ENCODE peak calls at places on chromosomes 12 and 14, in five cellular contexts. C, N, Y, O and E are unnamed samples. For H3K36me3 and H3K4me1, the result is how much of the 10 kb centered on the place peaks cover.

GRCh38 chr12:105705235-105705634 is 374.7 kb downstream of the C12orf75 start:
- DNase-seq in O (no peak), C (no peak), Y (no peak), N (no peak), E (peak)

GRCh38 chr12:127355061-127355820 is 911.7 kb upstream of the TMEM132C start:
- DNase-seq in N (no peak), Y (no peak), C (no peak), O (peak), E (peak)

GRCh38 chr14:105939810-105940508 is 413.6 kb downstream of the TMEM121 start:
- DNase-seq in C (no peak), O (no peak), Y (peak), N (no peak), E (no peak)

GRCh38 chr12:104494816-104495158 is 38.0 kb downstream of the CHST11 start:
- DNase-seq in O (no peak), C (peak), Y (no peak), N (peak), E (no peak)

GRCh38 chr12:92593734-92594402 is 108.9 kb upstream of the PLEKHG7 start:
- DNase-seq in Y (peak), N (peak), O (no peak), C (peak), E (no peak)

GRCh38 chr14:68604361-68604730 is 188.5 kb downstream of the ZFP36L1 start:
- DNase-seq in O (no peak), C (no peak), N (no peak), Y (no peak), E (peak)

GRCh38 chr12:117360551-117361311 is 695 bp downstream of the NOS1 start:
- DNase-seq in Y (no peak), O (peak), C (no peak), N (no peak), E (peak)

GRCh38 chr12:52627395-52628110 is 9.2 kb upstream of the KRT73 start:
- DNase-seq in O (no peak), Y (no peak), N (no peak), C (no peak), E (peak)

GRCh38 chr14:72618424-72618823 is 275.5 kb downstream of the DPF3 start:
- DNase-seq in Y (no peak), O (no peak), N (no peak), C (no peak), E (no peak)

GRCh38 chr14:60758875-60759274 is 24.3 kb downstream of the MNAT1 start:
- DNase-seq in O (no peak), C (peak), N (no peak), Y (no peak), E (no peak)

GRCh38 chr12:16880864-16881285 is 274.9 kb upstream of the LMO3 start:
- DNase-seq in N (no peak), Y (no peak), O (peak), C (no peak), E (peak)

GRCh38 chr12:64682572-64683277 is 72.4 kb downstream of the RASSF3 start:
- DNase-seq in Y (no peak), C (peak), O (peak), N (peak), E (peak)

DNA sequence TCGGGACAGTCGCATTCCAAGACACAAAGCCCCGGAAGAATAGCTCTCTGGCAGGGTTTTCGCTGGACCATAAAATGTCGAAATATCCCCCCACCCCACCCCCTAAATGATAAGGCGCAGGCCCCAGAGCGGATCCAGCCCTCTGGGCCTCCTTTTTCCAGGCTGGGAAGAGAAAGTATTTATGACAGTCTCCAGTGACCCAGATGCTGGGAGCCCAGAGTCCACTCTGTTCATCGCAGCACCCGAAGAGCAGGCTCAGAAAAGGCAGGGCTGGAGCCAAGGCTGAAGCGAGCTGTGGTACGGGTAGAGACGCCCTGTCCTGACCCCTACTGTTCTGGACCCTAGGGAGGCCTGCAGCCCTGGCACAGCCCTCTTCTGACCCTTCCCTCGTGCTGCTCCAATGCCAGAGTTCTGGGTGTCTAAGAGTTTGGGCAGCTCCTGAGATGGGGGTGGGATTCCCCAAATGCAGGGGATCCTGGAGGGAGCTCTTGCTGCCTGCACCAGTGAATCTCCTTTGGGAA is 2.0 kb upstream of the HOXC8 start:
- DNase-seq in N (no peak), Y (no peak), O (no peak), C (no peak), E (no peak)
- H3K36me3 ChIP-seq in N (under half), Y (under half), O (under half), C (under half), E (under half)

DNA sequence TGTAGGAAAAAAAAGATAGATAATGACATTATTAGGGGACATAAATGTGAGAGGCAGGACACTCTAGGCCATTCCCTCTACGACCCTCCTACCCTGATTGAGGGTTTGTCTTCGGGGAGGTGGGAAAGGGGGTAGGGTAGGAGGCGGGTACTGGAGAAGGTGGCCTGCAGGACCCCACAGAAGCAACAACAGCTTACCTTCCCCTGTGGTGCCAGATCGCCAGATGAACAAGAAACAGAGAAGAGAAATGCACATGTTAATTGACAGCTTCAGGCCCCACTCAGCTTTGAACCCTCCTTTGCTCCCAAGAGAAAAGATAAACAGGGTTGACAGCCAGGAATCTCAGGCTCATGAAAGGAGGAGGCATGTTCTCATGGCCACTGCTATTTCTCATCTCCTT is 4.8 kb downstream of the PHB2 start:
- DNase-seq in N (no peak), C (no peak), O (no peak), Y (no peak), E (peak)
- H3K4me1 ChIP-seq in N (under half), C (under half), O (under half), Y (half or more), E (under half)

DNA sequence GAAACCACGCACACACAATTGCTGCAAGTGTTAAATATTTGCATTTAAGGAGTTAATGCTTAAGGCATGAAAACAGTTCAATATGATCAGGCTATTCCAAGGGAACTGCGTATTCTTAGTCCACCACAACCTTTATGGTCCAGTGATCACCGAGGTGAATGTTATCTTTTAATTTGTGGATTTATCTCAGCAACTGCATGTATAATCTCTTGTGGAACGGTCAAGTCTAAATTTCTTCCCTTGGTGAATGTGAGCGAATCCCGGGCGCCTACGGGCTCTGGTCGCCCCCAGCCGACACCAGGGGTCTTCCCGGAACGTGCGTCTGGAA is 999 bp upstream of the AK7 start:
- DNase-seq in C (peak), N (no peak), O (no peak), Y (no peak), E (no peak)
- H3K4me3 ChIP-seq in C (peak), N (peak), O (peak), Y (peak), E (peak)

GRCh38 chr14:91307046-91307445 is 62.5 kb upstream of the GPR68 start:
- DNase-seq in O (no peak), N (no peak), C (no peak), Y (peak), E (no peak)
- H3K36me3 ChIP-seq in O (under half), N (under half), C (under half), Y (half or more), E (under half)

DNA sequence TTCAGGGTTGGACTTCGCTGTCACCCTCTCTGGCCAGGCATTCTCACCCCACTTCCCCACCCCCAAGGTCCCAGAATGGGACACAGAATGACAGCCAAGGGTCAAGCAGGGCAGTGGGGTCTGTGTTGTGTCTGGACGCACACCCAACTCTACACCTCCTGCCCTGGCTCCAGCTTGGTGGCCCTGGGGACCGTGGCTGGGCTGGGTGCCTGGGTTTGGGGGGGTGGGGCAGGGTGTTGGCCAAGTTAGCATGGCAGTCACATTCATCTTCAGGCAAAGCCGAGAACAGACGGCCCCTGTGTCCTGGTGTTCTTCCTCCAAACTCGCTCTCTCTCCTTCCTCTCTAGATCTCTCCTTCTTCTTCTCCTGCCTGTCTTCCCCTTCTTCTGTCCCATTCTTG is 5.6 kb downstream of the LRP1 start:
- DNase-seq in N (no peak), C (no peak), Y (peak), O (no peak), E (peak)
- H3K4me1 ChIP-seq in N (under half), C (half or more), Y (under half), O (half or more), E (under half)

DNA sequence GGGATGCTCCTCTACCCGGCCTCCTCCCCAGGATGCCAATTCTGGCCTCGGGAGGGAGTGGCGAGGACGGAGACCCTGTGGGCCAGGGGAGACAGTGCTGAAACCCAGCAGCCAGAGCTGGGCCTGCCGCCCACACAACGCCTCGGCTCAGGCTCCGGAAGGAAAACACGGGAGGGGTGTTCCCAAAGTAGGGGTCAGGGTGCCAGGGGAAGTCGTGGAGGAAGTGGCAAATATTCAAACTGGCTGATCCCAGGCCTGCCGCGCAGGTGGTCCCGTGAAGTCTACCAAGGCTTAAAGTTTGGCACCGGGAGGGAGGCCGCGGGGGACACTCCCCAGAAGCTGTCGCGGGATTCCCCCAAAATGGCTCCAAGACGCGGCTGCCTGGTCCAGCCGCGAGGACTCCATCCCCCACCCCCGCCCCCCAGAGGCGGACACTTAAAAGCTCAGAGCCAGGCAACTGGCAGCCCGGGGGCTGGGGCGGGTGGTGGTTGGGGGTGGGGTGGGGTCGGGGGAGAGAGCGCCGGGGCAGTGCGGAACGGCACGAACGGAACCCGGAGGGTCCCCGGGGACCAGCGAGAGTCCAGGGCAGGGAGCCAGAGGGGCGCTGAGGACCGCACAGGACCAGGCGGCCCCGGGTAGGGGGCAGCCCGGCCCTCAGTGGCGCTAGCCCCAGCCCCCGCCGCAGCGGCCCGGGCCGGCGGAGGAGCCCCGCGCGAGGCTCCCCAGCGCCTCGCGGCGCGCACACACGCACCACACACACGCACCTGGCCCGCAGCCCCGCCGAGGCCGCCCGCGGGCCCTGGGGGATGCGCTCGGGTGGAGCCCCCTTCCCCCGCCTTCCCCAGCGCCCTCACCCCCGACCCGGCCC is 20.0 kb downstream of the BEGAIN start:
- DNase-seq in O (peak), N (no peak), Y (no peak), C (no peak), E (no peak)
- H3K4me3 ChIP-seq in O (peak), N (peak), Y (peak), C (no peak), E (no peak)

DNA sequence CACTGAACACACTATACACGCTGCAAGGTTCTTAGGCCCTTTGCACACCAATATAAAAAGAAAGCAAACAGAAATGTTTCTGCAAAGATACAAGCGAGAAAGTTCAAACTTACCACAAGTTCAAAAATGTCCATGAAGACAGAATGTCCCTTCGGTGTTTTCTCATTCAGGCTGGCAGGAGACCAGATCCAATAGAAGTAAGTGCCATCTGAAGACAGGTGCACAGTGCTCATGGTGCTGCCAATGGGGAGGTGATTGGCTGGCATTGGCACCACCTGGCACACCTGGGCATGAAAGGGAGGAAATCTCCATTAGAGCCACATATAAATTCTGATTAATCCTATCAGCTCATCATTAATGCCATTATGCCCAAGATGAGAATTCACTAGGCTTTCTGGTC is 76.3 kb downstream of the HECTD4 start:
- DNase-seq in O (no peak), C (no peak), N (no peak), Y (no peak), E (no peak)
- H3K36me3 ChIP-seq in O (under half), C (under half), N (under half), Y (under half), E (under half)

DNA sequence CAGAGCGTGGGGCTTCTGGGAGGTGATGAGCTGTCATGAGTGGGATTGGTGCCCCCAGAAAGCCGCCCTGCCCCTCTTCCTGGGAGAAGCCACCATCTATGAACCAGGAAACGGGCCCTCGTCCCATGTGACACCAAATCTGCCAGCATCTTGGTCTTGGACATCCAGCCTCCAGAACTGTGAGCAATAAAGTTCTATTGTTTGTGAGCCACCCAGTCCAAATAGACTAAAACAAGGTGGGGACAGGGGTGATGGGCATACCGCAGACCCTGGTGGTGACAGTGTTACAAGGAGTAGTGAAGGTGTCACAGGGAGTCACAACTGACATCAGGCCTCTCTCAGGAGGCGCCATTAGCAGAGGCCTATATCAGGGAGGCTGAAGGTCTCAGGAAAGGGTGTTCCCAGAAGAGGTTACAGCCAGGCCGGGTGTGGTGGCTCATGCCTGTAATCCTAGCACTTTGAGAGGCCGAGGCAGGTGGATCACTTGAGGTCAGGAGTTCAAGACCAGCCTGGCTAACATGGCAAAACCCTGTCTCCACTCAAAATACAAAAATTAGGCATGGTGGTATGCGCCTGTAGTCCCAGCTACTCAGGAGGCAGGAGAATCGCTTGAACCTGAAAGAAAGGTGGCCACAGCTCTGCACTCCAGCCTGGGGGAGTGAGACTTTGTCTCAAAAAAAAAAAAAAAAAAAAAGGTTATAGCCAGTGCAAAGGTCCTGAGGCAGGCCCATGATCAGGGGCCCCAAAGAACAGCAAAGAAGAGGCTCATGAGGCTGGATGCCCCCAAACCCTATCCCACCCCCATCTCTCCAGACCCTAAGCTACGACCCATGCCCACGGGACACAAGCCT is 53.0 kb downstream of the NCOR2 start:
- DNase-seq in N (no peak), Y (no peak), O (no peak), C (no peak), E (no peak)
- H3K4me1 ChIP-seq in N (half or more), Y (half or more), O (half or more), C (under half), E (under half)

GRCh38 chr14:55600784-55601561 is 21.0 kb downstream of the KTN1 start:
- DNase-seq in O (no peak), C (peak), N (peak), Y (no peak), E (no peak)
- H3K4me3 ChIP-seq in O (no peak), C (no peak), N (no peak), Y (no peak), E (no peak)

GRCh38 chr12:122348505-122348904 is 74.0 kb downstream of the CLIP1 start:
- DNase-seq in N (no peak), C (no peak), O (no peak), Y (no peak), E (no peak)

GRCh38 chr12:122350444-122350843 is 72.0 kb downstream of the CLIP1 start:
- DNase-seq in C (peak), Y (no peak), O (no peak), N (peak), E (no peak)

GRCh38 chr12:122345042-122345441 is 77.4 kb downstream of the CLIP1 start:
- DNase-seq in Y (no peak), N (no peak), C (no peak), O (no peak), E (no peak)

GRCh38 chr12:122349078-122349477 is 73.4 kb downstream of the CLIP1 start:
- DNase-seq in O (no peak), C (no peak), Y (no peak), N (no peak), E (no peak)

DNA sequence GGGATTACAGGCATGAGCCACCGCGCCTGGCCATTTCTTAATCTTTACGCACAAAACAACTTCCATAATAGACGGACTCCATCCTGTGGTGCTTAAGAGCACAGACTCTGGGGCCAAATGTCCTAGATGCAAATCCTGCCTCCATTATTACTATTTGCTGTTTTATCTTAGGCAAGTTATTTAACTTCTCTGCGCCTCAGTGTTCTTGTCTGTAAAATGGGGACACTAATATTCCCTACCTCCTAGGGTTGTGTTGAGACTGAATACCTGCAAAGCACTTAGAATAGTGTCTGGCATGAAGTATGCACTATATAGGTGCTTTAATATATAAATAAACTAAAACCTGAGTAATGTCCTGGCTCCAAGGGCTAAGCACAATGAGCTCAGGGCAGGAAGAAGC is 76.4 kb downstream of the CLIP1 start:
- DNase-seq in C (no peak), N (no peak), Y (no peak), O (no peak), E (no peak)
- H3K36me3 ChIP-seq in C (under half), N (under half), Y (under half), O (under half), E (under half)